ENCODE peak calls at places on chromosomes 6 and 20, in seven cellular contexts. Z is tibial artery; C is Panc1; X is choroid plexus epithelial cell; I is astrocyte of the spinal cord; K is ovary; E is CD8-positive, alpha-beta T cell. A is an unnamed sample.

GRCh38 chr20:20241966-20242365 is 125.9 kb upstream of the INSM1 start:
- DNase-seq in Z (no peak), C (no peak), X (no peak), I (no peak), K (no peak), E (no peak), A (no peak)

GRCh38 chr6:106163966-106164877 is 78.1 kb downstream of the PRDM1 start:
- DNase-seq in Z (no peak), C (no peak), X (peak; percentile 95), I (peak; percentile 70), K (no peak), E (peak; percentile 65), A (peak; percentile 93)

GRCh38 chr20:48921883-48922867 is 664 bp downstream of the ARFGEF2 start:
- DNase-seq in Z (no peak), C (no peak), X (no peak), I (peak; percentile 20), K (no peak), E (no peak), A (peak; percentile 61)

GRCh38 chr6:88910922-88911778 is 52.3 kb downstream of the RNGTT start:
- DNase-seq in Z (no peak), C (no peak), X (peak; percentile 17), I (peak; percentile 49), K (no peak), E (no peak), A (no peak)

GRCh38 chr6:75128881-75129570 is 76.8 kb downstream of the COL12A1 start:
- DNase-seq in Z (no peak), C (no peak), X (peak; percentile 22), I (no peak), K (no peak), E (no peak), A (peak; percentile 80)

GRCh38 chr20:17888044-17888443 is 80.5 kb downstream of the SNX5 start:
- DNase-seq in Z (no peak), C (no peak), X (no peak), I (no peak), K (no peak), E (no peak), A (no peak)

GRCh38 chr20:45358282-45359068 is 4.5 kb upstream of the SYS1 start:
- DNase-seq in Z (peak; percentile 97), C (no peak), X (peak; percentile 84), I (peak; percentile 60), K (peak; percentile 93), E (no peak), A (peak; percentile 94)

GRCh38 chr6:113971786-113972185 is 838 bp upstream of the HDAC2 start:
- DNase-seq in Z (no peak), C (no peak), X (peak; percentile 35), I (peak; percentile 17), K (no peak), E (no peak), A (no peak)

GRCh38 chr20:47230811-47231256 is 125.7 kb downstream of the ZMYND8 start:
- DNase-seq in Z (no peak), C (no peak), X (no peak), I (no peak), K (no peak), E (no peak), A (no peak)

GRCh38 chr6:88031550-88031949 is 16.1 kb upstream of the SPACA1 start:
- DNase-seq in Z (no peak), C (no peak), X (peak; percentile 1), I (peak; percentile 1), K (no peak), E (no peak), A (no peak)

GRCh38 chr6:25085761-25086160 is 150.0 kb upstream of the RIPOR2 start:
- DNase-seq in Z (no peak), C (no peak), X (peak; percentile 36), I (no peak), K (no peak), E (no peak), A (no peak)

GRCh38 chr6:116268589-116269293 is 11.0 kb downstream of the TSPYL1 start:
- DNase-seq in Z (no peak), C (peak; percentile 67), X (peak; percentile 91), I (peak; percentile 84), K (no peak), E (no peak), A (peak; percentile 84)

GRCh38 chr20:54207053-54207742 is 689 bp upstream of the PFDN4 start:
- DNase-seq in Z (no peak), C (no peak), X (no peak), I (no peak), K (no peak), E (no peak), A (no peak)

GRCh38 chr6:73694711-73695411 is 1.1 kb upstream of the CD109 start:
- DNase-seq in Z (no peak), C (peak; percentile 48), X (peak; percentile 57), I (peak; percentile 73), K (no peak), E (no peak), A (peak; percentile 49)

GRCh38 chr6:42791706-42792320 is 10.0 kb downstream of the BICRAL start:
- DNase-seq in Z (no peak), C (no peak), X (peak; percentile 54), I (no peak), K (no peak), E (no peak), A (no peak)

DNA sequence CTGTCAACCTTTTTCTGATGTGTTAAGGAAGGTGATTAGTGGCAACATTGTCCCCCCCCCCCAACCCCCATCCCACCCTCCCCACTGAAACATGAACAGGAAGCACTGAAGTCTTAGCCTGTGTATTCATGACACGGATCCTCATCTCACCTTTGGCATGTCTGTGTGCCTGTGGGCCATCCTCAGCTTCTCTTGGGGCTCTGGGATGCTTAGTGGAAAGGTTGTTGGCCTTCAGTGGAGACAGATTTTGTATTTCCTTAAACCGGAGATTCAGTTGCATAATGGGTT is 93.6 kb downstream of the RREB1 start:
- DNase-seq in Z (no peak), C (no peak), X (no peak), I (no peak), K (no peak), E (no peak), A (no peak)
- H3K4me3 ChIP-seq in Z (no peak overlapping the region), C (no peak overlapping the region), X (no peak overlapping the region), I (no peak overlapping the region), K (no peak overlapping the region), E (no peak overlapping the region), A (no peak overlapping the region)

GRCh38 chr6:16876201-16876600 is 114.9 kb upstream of the ATXN1 start:
- DNase-seq in Z (no peak), C (no peak), X (no peak), I (no peak), K (no peak), E (no peak), A (peak; percentile 22)

GRCh38 chr6:16868968-16869367 is 107.7 kb upstream of the ATXN1 start:
- DNase-seq in Z (no peak), C (no peak), X (no peak), I (no peak), K (no peak), E (no peak), A (no peak)

GRCh38 chr6:16871047-16871446 is 109.8 kb upstream of the ATXN1 start:
- DNase-seq in Z (no peak), C (no peak), X (no peak), I (no peak), K (no peak), E (no peak), A (no peak)

GRCh38 chr6:16873698-16874097 is 112.4 kb upstream of the ATXN1 start:
- DNase-seq in Z (no peak), C (no peak), X (no peak), I (no peak), K (no peak), E (no peak), A (no peak)

GRCh38 chr6:16872543-16873230 is 111.4 kb upstream of the ATXN1 start:
- DNase-seq in Z (no peak), C (no peak), X (no peak), I (no peak), K (no peak), E (no peak), A (peak; percentile 77)
- TF ChIP-seq CTCF in Z (no peak), C (no peak), X (peak; percentile 14), I (no peak), K (no peak), E (no peak), A (peak; percentile 31)

DNA sequence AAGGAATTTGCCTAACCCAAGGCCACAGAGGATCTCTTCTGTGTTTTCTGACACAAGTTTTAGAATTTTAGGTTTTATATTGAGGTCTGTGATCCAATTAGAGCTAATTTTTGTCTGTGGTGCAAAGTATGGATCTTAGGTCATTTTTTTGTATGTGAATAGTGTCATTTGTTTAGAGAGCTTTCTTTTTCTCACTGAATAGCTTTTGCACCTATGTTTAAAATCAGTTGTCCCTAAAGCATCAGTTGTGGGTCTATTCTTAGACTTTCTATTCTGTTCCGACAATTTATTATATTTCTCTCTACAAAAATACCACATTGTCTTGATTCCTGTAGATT is 341 bp upstream of the MCM9 start:
- DNase-seq in Z (no peak), C (no peak), X (no peak), I (no peak), K (no peak), E (no peak), A (no peak)
- H3K4me3 ChIP-seq in Z (peak overlapping the region; percentile 64), C (peak overlapping the region; percentile 97), X (peak overlapping the region; percentile 82), I (peak overlapping the region; percentile 91), K (peak overlapping the region; percentile 85), E (peak overlapping the region; percentile 96), A (peak overlapping the region; percentile 95)

GRCh38 chr6:169863710-169864109 is 112.3 kb downstream of the ERMARD start:
- DNase-seq in Z (no peak), C (no peak), X (no peak), I (no peak), K (no peak), E (peak; percentile 31), A (no peak)
- TF ChIP-seq CTCF in Z (no peak), C (no peak), X (no peak), I (no peak), K (no peak), E (no peak), A (no peak)

GRCh38 chr6:9388596-9388995 is 953.3 kb upstream of the SLC35B3 start:
- DNase-seq in Z (no peak), C (no peak), X (no peak), I (no peak), K (no peak), E (no peak), A (no peak)
- H3K4me3 ChIP-seq in Z (no peak overlapping the region), C (no peak overlapping the region), X (no peak overlapping the region), I (no peak overlapping the region), K (no peak overlapping the region), E (no peak overlapping the region), A (no peak overlapping the region)